ENCODE peak calls at places on chromosomes 12 and 14, in nine cellular contexts. One of them, this sample, is unnamed.

GRCh38 chr12:120010661-120011230 is 21.7 kb downstream of the BICDL1 start:
- DNase-seq in CD8-positive, alpha-beta T cell: no peak
- DNase-seq in type B pancreatic cell: no peak
- DNase-seq in RWPE1: no peak
- DNase-seq in GM12878: no peak
- DNase-seq in thoracic aorta: no peak
- DNase-seq in lung: no peak
- DNase-seq in neural crest cell: no peak
- DNase-seq in mesothelial cell of epicardium: no peak
- DNase-seq in this sample: no peak

GRCh38 chr14:99249389-99249788 is 22.6 kb downstream of the BCL11B start:
- DNase-seq in CD8-positive, alpha-beta T cell: no peak
- DNase-seq in type B pancreatic cell: no peak
- DNase-seq in RWPE1: no peak
- DNase-seq in GM12878: no peak
- DNase-seq in thoracic aorta: no peak
- DNase-seq in lung: no peak
- DNase-seq in neural crest cell: no peak
- DNase-seq in mesothelial cell of epicardium: no peak
- DNase-seq in this sample: no peak

GRCh38 chr12:129873458-129873857 is 30.4 kb downstream of the TMEM132D start:
- DNase-seq in CD8-positive, alpha-beta T cell: no peak
- DNase-seq in type B pancreatic cell: no peak
- DNase-seq in RWPE1: no peak
- DNase-seq in GM12878: no peak
- DNase-seq in thoracic aorta: no peak
- DNase-seq in lung: peak
- DNase-seq in neural crest cell: no peak
- DNase-seq in mesothelial cell of epicardium: no peak
- DNase-seq in this sample: no peak

GRCh38 chr14:99534863-99535262 is 53.7 kb downstream of the CCNK start:
- DNase-seq in CD8-positive, alpha-beta T cell: no peak
- DNase-seq in type B pancreatic cell: no peak
- DNase-seq in RWPE1: no peak
- DNase-seq in GM12878: no peak
- DNase-seq in thoracic aorta: no peak
- DNase-seq in lung: no peak
- DNase-seq in neural crest cell: peak
- DNase-seq in mesothelial cell of epicardium: no peak
- DNase-seq in this sample: no peak

GRCh38 chr12:78095623-78096022 is 264.9 kb downstream of the NAV3 start:
- DNase-seq in CD8-positive, alpha-beta T cell: no peak
- DNase-seq in type B pancreatic cell: no peak
- DNase-seq in RWPE1: no peak
- DNase-seq in GM12878: no peak
- DNase-seq in thoracic aorta: no peak
- DNase-seq in lung: no peak
- DNase-seq in neural crest cell: no peak
- DNase-seq in mesothelial cell of epicardium: no peak
- DNase-seq in this sample: no peak

GRCh38 chr14:83709116-83709515 is 1820.8 kb upstream of the FLRT2 start:
- DNase-seq in CD8-positive, alpha-beta T cell: no peak
- DNase-seq in type B pancreatic cell: no peak
- DNase-seq in RWPE1: no peak
- DNase-seq in GM12878: no peak
- DNase-seq in thoracic aorta: no peak
- DNase-seq in lung: no peak
- DNase-seq in neural crest cell: no peak
- DNase-seq in mesothelial cell of epicardium: no peak
- DNase-seq in this sample: no peak

GRCh38 chr12:131672941-131673330 is 38.0 kb upstream of the SFSWAP start:
- DNase-seq in CD8-positive, alpha-beta T cell: no peak
- DNase-seq in type B pancreatic cell: peak
- DNase-seq in RWPE1: no peak
- DNase-seq in GM12878: no peak
- DNase-seq in thoracic aorta: no peak
- DNase-seq in lung: no peak
- DNase-seq in neural crest cell: no peak
- DNase-seq in mesothelial cell of epicardium: no peak
- DNase-seq in this sample: no peak

GRCh38 chr12:7142057-7142644 is 12.0 kb downstream of the CLSTN3 start:
- DNase-seq in CD8-positive, alpha-beta T cell: peak
- DNase-seq in type B pancreatic cell: no peak
- DNase-seq in RWPE1: peak
- DNase-seq in GM12878: no peak
- DNase-seq in thoracic aorta: no peak
- DNase-seq in lung: peak
- DNase-seq in neural crest cell: peak
- DNase-seq in mesothelial cell of epicardium: peak
- DNase-seq in this sample: peak

GRCh38 chr14:69573841-69574265 is 818 bp downstream of the CCDC177 start:
- DNase-seq in CD8-positive, alpha-beta T cell: no peak
- DNase-seq in type B pancreatic cell: no peak
- DNase-seq in RWPE1: no peak
- DNase-seq in GM12878: no peak
- DNase-seq in thoracic aorta: no peak
- DNase-seq in lung: no peak
- DNase-seq in neural crest cell: peak
- DNase-seq in mesothelial cell of epicardium: peak
- DNase-seq in this sample: no peak

GRCh38 chr14:89013098-89013504 is 188.7 kb downstream of the TTC8 start:
- DNase-seq in CD8-positive, alpha-beta T cell: no peak
- DNase-seq in type B pancreatic cell: no peak
- DNase-seq in RWPE1: peak
- DNase-seq in GM12878: no peak
- DNase-seq in thoracic aorta: no peak
- DNase-seq in lung: peak
- DNase-seq in neural crest cell: no peak
- DNase-seq in mesothelial cell of epicardium: no peak
- DNase-seq in this sample: no peak

GRCh38 chr12:115947696-115948062 is 329.8 kb downstream of the MED13L start:
- DNase-seq in CD8-positive, alpha-beta T cell: no peak
- DNase-seq in type B pancreatic cell: no peak
- DNase-seq in RWPE1: no peak
- DNase-seq in GM12878: no peak
- DNase-seq in thoracic aorta: no peak
- DNase-seq in lung: no peak
- DNase-seq in neural crest cell: no peak
- DNase-seq in mesothelial cell of epicardium: no peak
- DNase-seq in this sample: no peak

GRCh38 chr12:121214855-121215745 is 5.2 kb downstream of the P2RX4 start:
- DNase-seq in CD8-positive, alpha-beta T cell: no peak
- DNase-seq in type B pancreatic cell: no peak
- DNase-seq in RWPE1: peak
- DNase-seq in GM12878: no peak
- DNase-seq in thoracic aorta: no peak
- DNase-seq in lung: no peak
- DNase-seq in neural crest cell: no peak
- DNase-seq in mesothelial cell of epicardium: no peak
- DNase-seq in this sample: no peak

GRCh38 chr14:31194095-31194494 is 13.5 kb downstream of the HECTD1 start:
- DNase-seq in CD8-positive, alpha-beta T cell: no peak
- DNase-seq in type B pancreatic cell: no peak
- DNase-seq in RWPE1: no peak
- DNase-seq in GM12878: no peak
- DNase-seq in thoracic aorta: no peak
- DNase-seq in lung: no peak
- DNase-seq in neural crest cell: no peak
- DNase-seq in mesothelial cell of epicardium: no peak
- DNase-seq in this sample: no peak

GRCh38 chr12:67223225-67223624 is 45.9 kb upstream of the CAND1 start:
- DNase-seq in CD8-positive, alpha-beta T cell: no peak
- DNase-seq in type B pancreatic cell: no peak
- DNase-seq in RWPE1: no peak
- DNase-seq in GM12878: no peak
- DNase-seq in thoracic aorta: no peak
- DNase-seq in lung: no peak
- DNase-seq in neural crest cell: no peak
- DNase-seq in mesothelial cell of epicardium: no peak
- DNase-seq in this sample: no peak

GRCh38 chr14:96038920-96039632 is at the start of gene C14orf132:
- DNase-seq in CD8-positive, alpha-beta T cell: peak
- DNase-seq in type B pancreatic cell: peak
- DNase-seq in RWPE1: peak
- DNase-seq in GM12878: no peak
- DNase-seq in thoracic aorta: peak
- DNase-seq in lung: peak
- DNase-seq in neural crest cell: peak
- DNase-seq in mesothelial cell of epicardium: peak
- DNase-seq in this sample: no peak

GRCh38 chr12:49811961-49812401 is 16.2 kb downstream of the NCKAP5L start:
- DNase-seq in CD8-positive, alpha-beta T cell: no peak
- DNase-seq in type B pancreatic cell: no peak
- DNase-seq in RWPE1: no peak
- DNase-seq in GM12878: peak
- DNase-seq in thoracic aorta: no peak
- DNase-seq in lung: no peak
- DNase-seq in neural crest cell: no peak
- DNase-seq in mesothelial cell of epicardium: no peak
- DNase-seq in this sample: no peak

GRCh38 chr12:24898606-24899005 is 50.3 kb downstream of the BCAT1 start:
- DNase-seq in CD8-positive, alpha-beta T cell: no peak
- DNase-seq in type B pancreatic cell: no peak
- DNase-seq in RWPE1: no peak
- DNase-seq in GM12878: no peak
- DNase-seq in thoracic aorta: no peak
- DNase-seq in lung: no peak
- DNase-seq in neural crest cell: no peak
- DNase-seq in mesothelial cell of epicardium: no peak
- DNase-seq in this sample: no peak

GRCh38 chr14:105069887-105070759 is 4.9 kb upstream of the GPR132 start:
- DNase-seq in CD8-positive, alpha-beta T cell: no peak
- DNase-seq in type B pancreatic cell: no peak
- DNase-seq in RWPE1: no peak
- DNase-seq in GM12878: peak
- DNase-seq in thoracic aorta: no peak
- DNase-seq in lung: no peak
- DNase-seq in neural crest cell: no peak
- DNase-seq in mesothelial cell of epicardium: no peak
- DNase-seq in this sample: no peak

GRCh38 chr14:52553002-52553670 is 500 bp downstream of the GPR137C start:
- DNase-seq in CD8-positive, alpha-beta T cell: peak
- DNase-seq in type B pancreatic cell: peak
- DNase-seq in RWPE1: peak
- DNase-seq in GM12878: no peak
- DNase-seq in thoracic aorta: no peak
- DNase-seq in lung: no peak
- DNase-seq in neural crest cell: peak
- DNase-seq in mesothelial cell of epicardium: peak
- DNase-seq in this sample: peak

GRCh38 chr14:99716850-99717681 is 33.0 kb downstream of the CYP46A1 start:
- DNase-seq in CD8-positive, alpha-beta T cell: no peak
- DNase-seq in type B pancreatic cell: peak
- DNase-seq in RWPE1: no peak
- DNase-seq in GM12878: no peak
- DNase-seq in thoracic aorta: no peak
- DNase-seq in lung: peak
- DNase-seq in neural crest cell: no peak
- DNase-seq in mesothelial cell of epicardium: peak
- DNase-seq in this sample: no peak

GRCh38 chr14:105849933-105850626 is 323.7 kb downstream of the TMEM121 start:
- DNase-seq in CD8-positive, alpha-beta T cell: no peak
- DNase-seq in type B pancreatic cell: no peak
- DNase-seq in RWPE1: no peak
- DNase-seq in GM12878: no peak
- DNase-seq in thoracic aorta: no peak
- DNase-seq in lung: no peak
- DNase-seq in neural crest cell: no peak
- DNase-seq in mesothelial cell of epicardium: no peak
- DNase-seq in this sample: no peak

GRCh38 chr12:75853621-75854020 is 178.0 kb downstream of the PHLDA1 start:
- DNase-seq in CD8-positive, alpha-beta T cell: no peak
- DNase-seq in type B pancreatic cell: no peak
- DNase-seq in RWPE1: no peak
- DNase-seq in GM12878: no peak
- DNase-seq in thoracic aorta: no peak
- DNase-seq in lung: no peak
- DNase-seq in neural crest cell: no peak
- DNase-seq in mesothelial cell of epicardium: no peak
- DNase-seq in this sample: no peak

GRCh38 chr12:30823140-30823669 is 68.5 kb upstream of the CAPRIN2 start:
- DNase-seq in CD8-positive, alpha-beta T cell: peak
- DNase-seq in type B pancreatic cell: no peak
- DNase-seq in RWPE1: no peak
- DNase-seq in GM12878: no peak
- DNase-seq in thoracic aorta: no peak
- DNase-seq in lung: peak
- DNase-seq in neural crest cell: peak
- DNase-seq in mesothelial cell of epicardium: peak
- DNase-seq in this sample: peak

GRCh38 chr14:45194964-45195363 is 58.0 kb downstream of the MIS18BP1 start:
- DNase-seq in CD8-positive, alpha-beta T cell: no peak
- DNase-seq in type B pancreatic cell: no peak
- DNase-seq in RWPE1: no peak
- DNase-seq in GM12878: no peak
- DNase-seq in thoracic aorta: no peak
- DNase-seq in lung: no peak
- DNase-seq in neural crest cell: no peak
- DNase-seq in mesothelial cell of epicardium: no peak
- DNase-seq in this sample: no peak
- TF ChIP-seq CTCF in CD8-positive, alpha-beta T cell: no peak
- TF ChIP-seq CTCF in type B pancreatic cell: no peak
- TF ChIP-seq CTCF in RWPE1: no peak
- TF ChIP-seq CTCF in GM12878: no peak
- TF ChIP-seq CTCF in thoracic aorta: no peak
- TF ChIP-seq CTCF in lung: no peak
- TF ChIP-seq CTCF in neural crest cell: no peak
- TF ChIP-seq CTCF in mesothelial cell of epicardium: no peak
- TF ChIP-seq CTCF in this sample: no peak

GRCh38 chr12:106127289-106128126 is 11.2 kb downstream of the NUAK1 start:
- DNase-seq in CD8-positive, alpha-beta T cell: no peak
- DNase-seq in type B pancreatic cell: no peak
- DNase-seq in RWPE1: no peak
- DNase-seq in GM12878: no peak
- DNase-seq in thoracic aorta: no peak
- DNase-seq in lung: no peak
- DNase-seq in neural crest cell: no peak
- DNase-seq in mesothelial cell of epicardium: no peak
- DNase-seq in this sample: no peak
- TF ChIP-seq CTCF in CD8-positive, alpha-beta T cell: no peak
- TF ChIP-seq CTCF in type B pancreatic cell: peak
- TF ChIP-seq CTCF in RWPE1: no peak
- TF ChIP-seq CTCF in GM12878: no peak
- TF ChIP-seq CTCF in thoracic aorta: no peak
- TF ChIP-seq CTCF in lung: no peak
- TF ChIP-seq CTCF in neural crest cell: no peak
- TF ChIP-seq CTCF in mesothelial cell of epicardium: no peak
- TF ChIP-seq CTCF in this sample: no peak

GRCh38 chr12:62917939-62918338 is 17.0 kb downstream of the PPM1H start:
- DNase-seq in CD8-positive, alpha-beta T cell: no peak
- DNase-seq in type B pancreatic cell: no peak
- DNase-seq in RWPE1: no peak
- DNase-seq in GM12878: no peak
- DNase-seq in thoracic aorta: no peak
- DNase-seq in lung: no peak
- DNase-seq in neural crest cell: no peak
- DNase-seq in mesothelial cell of epicardium: no peak
- DNase-seq in this sample: no peak
- TF ChIP-seq CTCF in CD8-positive, alpha-beta T cell: no peak
- TF ChIP-seq CTCF in type B pancreatic cell: no peak
- TF ChIP-seq CTCF in RWPE1: no peak
- TF ChIP-seq CTCF in GM12878: no peak
- TF ChIP-seq CTCF in thoracic aorta: no peak
- TF ChIP-seq CTCF in lung: no peak
- TF ChIP-seq CTCF in neural crest cell: no peak
- TF ChIP-seq CTCF in mesothelial cell of epicardium: no peak
- TF ChIP-seq CTCF in this sample: no peak

GRCh38 chr14:103298620-103299019 is 35.4 kb upstream of the EIF5 start:
- DNase-seq in CD8-positive, alpha-beta T cell: no peak
- DNase-seq in type B pancreatic cell: no peak
- DNase-seq in RWPE1: no peak
- DNase-seq in GM12878: no peak
- DNase-seq in thoracic aorta: no peak
- DNase-seq in lung: no peak
- DNase-seq in neural crest cell: no peak
- DNase-seq in mesothelial cell of epicardium: no peak
- DNase-seq in this sample: no peak
- TF ChIP-seq CTCF in CD8-positive, alpha-beta T cell: no peak
- TF ChIP-seq CTCF in type B pancreatic cell: peak
- TF ChIP-seq CTCF in RWPE1: no peak
- TF ChIP-seq CTCF in GM12878: no peak
- TF ChIP-seq CTCF in thoracic aorta: no peak
- TF ChIP-seq CTCF in lung: no peak
- TF ChIP-seq CTCF in neural crest cell: peak
- TF ChIP-seq CTCF in mesothelial cell of epicardium: no peak
- TF ChIP-seq CTCF in this sample: no peak